ENCODE peak calls at places on chromosomes 16 and 17, in six cellular contexts. E, T, B, W, V and M are unnamed samples.

GRCh38 chr17:41678411-41678906 is 10.2 kb upstream of the EIF1 start:
- DNase-seq in T (no peak), W (no peak), V (no peak), B (no peak), E (no peak), M (no peak)

GRCh38 chr17:4553669-4554068 is 1.5 kb downstream of the MYBBP1A start:
- DNase-seq in V (no peak), T (no peak), B (no peak), W (no peak), E (no peak), M (no peak)

GRCh38 chr17:3818786-3819185 is 17.8 kb upstream of the ITGAE start:
- DNase-seq in E (no peak), B (no peak), V (no peak), T (no peak), W (no peak), M (no peak)

GRCh38 chr16:69190598-69190997 is 3.6 kb downstream of the SNTB2 start:
- DNase-seq in V (no peak), E (no peak), W (no peak), T (no peak), B (no peak), M (no peak)

GRCh38 chr16:29745853-29746345 is at the start of gene C16orf54:
- DNase-seq in E (peak; percentile 80), B (peak; percentile 87), T (peak; percentile 63), W (no peak), V (no peak), M (peak; percentile 88)

GRCh38 chr16:81198635-81199034 is 39.9 kb upstream of the BCO1 start:
- DNase-seq in W (no peak), V (no peak), T (no peak), B (no peak), E (no peak), M (no peak)

GRCh38 chr16:80974649-80975376 is 31.9 kb downstream of the CMC2 start:
- DNase-seq in E (no peak), B (no peak), V (no peak), W (no peak), T (no peak), M (no peak)

GRCh38 chr17:2277430-2278170 is 26.0 kb downstream of the SMG6 start:
- DNase-seq in E (no peak), T (no peak), B (no peak), W (no peak), V (no peak), M (no peak)

GRCh38 chr16:83336630-83337029 is 471.1 kb upstream of the HSBP1 start:
- DNase-seq in B (no peak), V (peak; percentile 57), W (peak; percentile 1), E (no peak), T (no peak), M (no peak)

GRCh38 chr17:20207295-20207985 is 198.3 kb downstream of the SPECC1 start:
- DNase-seq in E (no peak), V (no peak), B (no peak), T (no peak), W (no peak), M (no peak)

GRCh38 chr16:54627616-54628015 is 303.0 kb upstream of the IRX5 start:
- DNase-seq in W (no peak), E (no peak), V (no peak), T (no peak), B (no peak), M (no peak)

GRCh38 chr16:31700530-31701388 is 172.8 kb upstream of the ZNF267 start:
- DNase-seq in W (no peak), E (peak; percentile 73), B (peak; percentile 93), T (peak; percentile 79), V (no peak), M (peak; percentile 72)

GRCh38 chr16:11310997-11311561 is 29.9 kb upstream of the PRM1 start:
- DNase-seq in T (no peak), E (peak; percentile 38), W (no peak), B (no peak), V (no peak), M (no peak)

GRCh38 chr17:63555475-63556156 is 5.3 kb downstream of the DCAF7 start:
- DNase-seq in B (no peak), T (no peak), V (no peak), W (no peak), E (no peak), M (no peak)

GRCh38 chr17:68614718-68615117 is 13.6 kb upstream of the FAM20A start:
- DNase-seq in T (no peak), E (no peak), W (no peak), V (no peak), B (no peak), M (no peak)

GRCh38 chr17:10295728-10296343 is 77.0 kb downstream of the MYH13 start:
- DNase-seq in E (no peak), B (peak; percentile 29), W (no peak), T (peak; percentile 21), V (peak; percentile 33), M (peak; percentile 30)

GRCh38 chr17:32461853-32462617 is 17.7 kb downstream of the PSMD11 start:
- DNase-seq in T (no peak), E (no peak), B (peak; percentile 63), W (no peak), V (no peak), M (peak; percentile 52)

GRCh38 chr16:78303946-78304345 is 204.5 kb downstream of the WWOX start:
- DNase-seq in T (no peak), B (no peak), V (no peak), E (no peak), W (no peak), M (no peak)

GRCh38 chr17:39152134-39152884 is 872 bp upstream of the PLXDC1 start:
- DNase-seq in W (no peak), T (peak; percentile 39), V (no peak), B (peak; percentile 16), E (no peak), M (no peak)

GRCh38 chr17:59914274-59914854 is 21.4 kb downstream of the RPS6KB1 start:
- DNase-seq in B (no peak), E (no peak), T (no peak), W (no peak), V (no peak), M (no peak)

GRCh38 chr16:30748634-30749445 is 615 bp downstream of the PHKG2 start:
- DNase-seq in V (no peak), E (no peak), B (peak; percentile 58), T (peak; percentile 51), W (no peak), M (peak; percentile 48)

GRCh38 chr16:58459344-58460218 is 40.4 kb upstream of the NDRG4 start:
- DNase-seq in V (no peak), T (no peak), B (no peak), E (no peak), W (no peak), M (no peak)

GRCh38 chr16:85717393-85718152 is 28.8 kb upstream of the GINS2 start:
- DNase-seq in T (peak; percentile 57), V (peak; percentile 15), E (peak; percentile 38), B (peak; percentile 72), W (no peak), M (peak; percentile 43)

GRCh38 chr16:85718153-85718477 is 29.4 kb upstream of the GINS2 start:
- DNase-seq in V (no peak), B (no peak), T (no peak), W (no peak), E (no peak), M (no peak)

GRCh38 chr16:85720319-85720637 is 30.6 kb downstream of the C16orf74 start:
- DNase-seq in B (peak; percentile 49), W (no peak), E (no peak), T (no peak), V (no peak), M (no peak)

GRCh38 chr16:85719605-85720318 is 31.0 kb upstream of the GINS2 start:
- DNase-seq in E (no peak), B (no peak), T (no peak), V (no peak), W (no peak), M (no peak)

GRCh38 chr16:85718682-85719081 is 29.9 kb upstream of the GINS2 start:
- DNase-seq in E (peak; percentile 23), W (no peak), B (peak; percentile 28), V (no peak), T (no peak), M (no peak)
- TF ChIP-seq CTCF in E (no peak), W (peak; percentile 52), B (peak; percentile 54), V (peak; percentile 75), T (peak; percentile 49), M (no peak)

GRCh38 chr17:28346746-28347246 is 10.5 kb downstream of the POLDIP2 start:
- DNase-seq in W (no peak), V (no peak), B (no peak), E (no peak), T (no peak), M (no peak)
- TF ChIP-seq CTCF in W (peak; percentile 46), V (peak; percentile 35), B (no peak), E (no peak), T (peak; percentile 51), M (no peak)

DNA sequence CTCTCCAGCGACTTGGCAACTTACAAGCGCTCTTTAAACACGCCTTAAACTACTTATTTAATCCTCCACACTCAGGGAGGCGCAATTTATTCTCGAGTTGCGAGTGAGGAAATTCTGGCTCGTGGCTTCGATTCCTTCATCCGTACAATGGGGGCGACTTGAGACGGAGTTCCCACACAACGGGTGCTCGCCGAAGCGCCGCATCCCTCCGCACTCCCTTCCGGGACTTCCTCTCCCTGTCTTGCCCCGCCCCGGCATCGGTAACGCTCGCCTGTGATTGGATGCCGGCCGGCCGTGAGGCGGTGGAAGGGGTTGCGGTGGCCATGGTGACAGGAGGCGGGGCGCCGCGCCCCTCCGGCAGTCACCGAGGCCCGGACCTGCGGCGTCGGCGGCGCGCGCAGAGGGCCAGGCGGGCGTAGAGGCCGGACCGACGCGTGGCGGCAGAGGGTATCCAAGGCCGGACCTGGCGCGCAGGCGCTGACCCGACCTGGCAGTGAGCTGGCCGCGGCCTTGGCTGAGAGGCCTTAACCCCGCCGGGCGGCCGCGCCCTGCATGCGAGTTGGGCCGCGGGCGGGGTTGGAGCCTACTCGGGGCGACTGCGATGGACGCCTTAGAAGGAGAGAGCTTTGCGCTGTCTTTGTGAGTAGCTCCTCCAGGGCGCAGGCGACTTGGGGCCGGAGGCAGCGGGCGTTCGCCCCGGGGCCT is at the start of gene ARL2BP:
- DNase-seq in B (peak; percentile 99), V (peak; percentile 85), T (peak; percentile 98), E (peak; percentile 95), W (peak; percentile 91), M (peak; percentile 97)
- TF ChIP-seq CTCF in B (no peak), V (no peak), T (peak; percentile 8), E (no peak), W (no peak), M (no peak)

GRCh38 chr17:35086931-35087573 is 23.5 kb upstream of the RFFL start:
- DNase-seq in V (no peak), T (no peak), E (no peak), B (peak; percentile 30), W (no peak), M (no peak)

GRCh38 chr17:35089846-35090193 is 26.3 kb upstream of the RFFL start:
- DNase-seq in V (no peak), B (peak; percentile 17), T (no peak), E (no peak), W (no peak), M (no peak)

GRCh38 chr17:35087731-35088646 is 24.5 kb upstream of the RFFL start:
- DNase-seq in T (peak; percentile 60), V (no peak), E (no peak), W (no peak), B (peak; percentile 72), M (peak; percentile 40)

GRCh38 chr17:35088911-35089845 is 25.7 kb upstream of the RFFL start:
- DNase-seq in T (peak; percentile 91), V (no peak), W (no peak), E (peak; percentile 92), B (peak; percentile 93), M (peak; percentile 90)

DNA sequence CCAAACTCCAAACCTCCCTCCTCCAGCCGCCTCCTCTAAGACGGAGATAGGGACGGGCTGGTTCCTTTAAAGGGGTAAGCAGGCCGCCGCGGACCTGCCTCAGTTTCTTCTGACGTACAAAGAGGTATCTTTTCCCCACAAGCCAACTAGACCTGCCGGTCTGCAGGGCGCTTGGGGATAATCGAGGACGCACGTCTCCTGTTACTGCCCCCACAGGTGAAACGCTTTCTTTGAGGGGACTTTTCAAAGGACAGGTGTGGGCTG is 25.1 kb upstream of the RFFL start:
- DNase-seq in V (no peak), T (no peak), W (no peak), E (no peak), B (peak; percentile 65), M (no peak)
- TF ChIP-seq CTCF in V (no peak), T (no peak), W (no peak), E (no peak), B (no peak), M (no peak)